ENCODE peak calls at places on chromosomes 11 and 22, in ten cellular contexts. K is activated CD8-positive, alpha-beta memory T cell treated with anti-CD3 and anti-CD28 coated beads, Interleukin-2, amount 50 U/mL, for 48 hours; O is B cell; Z is DMS153; E is NCI-H2081; B is stomach; D is uterus; C is AG10803; I is germinal center; W is caudate nucleus. H is an unnamed sample.

GRCh38 chr11:124602193-124602592 is 9.0 kb upstream of the PANX3 start:
- DNase-seq in K (no peak), O (no peak), Z (no peak), E (no peak), B (no peak), D (no peak), C (peak; percentile 32), I (no peak), W (no peak), H (no peak)

GRCh38 chr11:62909107-62909894 is 11.9 kb downstream of the CHRM1 start:
- DNase-seq in K (no peak), O (no peak), Z (peak; percentile 61), E (peak; percentile 22), B (peak; percentile 90), D (peak; percentile 38), C (peak; percentile 54), I (peak; percentile 54), W (no peak), H (peak; percentile 75)

GRCh38 chr11:104163100-104164027 is 583 bp downstream of the PDGFD start:
- DNase-seq in K (no peak), O (no peak), Z (no peak), E (no peak), B (peak; percentile 30), D (peak; percentile 17), C (peak; percentile 17), I (peak; percentile 23), W (no peak), H (no peak)

GRCh38 chr11:65894034-65894591 is 3.6 kb downstream of the CCDC85B start:
- DNase-seq in K (peak; percentile 76), O (peak; percentile 51), Z (no peak), E (no peak), B (no peak), D (no peak), C (no peak), I (no peak), W (no peak), H (no peak)

GRCh38 chr22:40466976-40467375 is 96.6 kb downstream of the SGSM3 start:
- DNase-seq in K (no peak), O (no peak), Z (no peak), E (no peak), B (no peak), D (no peak), C (no peak), I (no peak), W (no peak), H (no peak)

GRCh38 chr11:116371146-116371545 is 401.6 kb downstream of the BUD13 start:
- DNase-seq in K (no peak), O (no peak), Z (no peak), E (peak; percentile 16), B (no peak), D (no peak), C (no peak), I (no peak), W (no peak), H (no peak)

GRCh38 chr11:8331767-8332166 is 68.1 kb upstream of the LMO1 start:
- DNase-seq in K (no peak), O (no peak), Z (no peak), E (no peak), B (no peak), D (no peak), C (no peak), I (no peak), W (no peak), H (no peak)

GRCh38 chr11:109734602-109735001 is 312.6 kb downstream of the C11orf87 start:
- DNase-seq in K (no peak), O (no peak), Z (no peak), E (no peak), B (no peak), D (no peak), C (peak; percentile 76), I (no peak), W (no peak), H (no peak)

GRCh38 chr11:128964463-128964930 is 21.8 kb upstream of the TP53AIP1 start:
- DNase-seq in K (no peak), O (no peak), Z (no peak), E (no peak), B (no peak), D (no peak), C (no peak), I (no peak), W (no peak), H (no peak)

GRCh38 chr22:37309221-37310074 is 27.1 kb downstream of the CYTH4 start:
- DNase-seq in K (peak; percentile 69), O (peak; percentile 48), Z (no peak), E (no peak), B (no peak), D (no peak), C (no peak), I (peak; percentile 37), W (no peak), H (peak; percentile 39)

GRCh38 chr11:103433976-103434375 is 324.8 kb downstream of the DYNC2H1 start:
- DNase-seq in K (no peak), O (no peak), Z (no peak), E (no peak), B (no peak), D (no peak), C (peak; percentile 5), I (no peak), W (no peak), H (no peak)

GRCh38 chr11:2963112-2963754 is 28.9 kb downstream of the NAP1L4 start:
- DNase-seq in K (no peak), O (no peak), Z (no peak), E (no peak), B (no peak), D (no peak), C (no peak), I (no peak), W (no peak), H (no peak)

GRCh38 chr11:70016666-70017347 is 61.3 kb upstream of the ANO1 start:
- DNase-seq in K (no peak), O (no peak), Z (no peak), E (no peak), B (no peak), D (no peak), C (peak; percentile 62), I (no peak), W (no peak), H (no peak)

GRCh38 chr11:10498426-10499250 is 42.3 kb downstream of the RNF141 start:
- DNase-seq in K (peak; percentile 26), O (no peak), Z (no peak), E (no peak), B (no peak), D (no peak), C (no peak), I (no peak), W (no peak), H (no peak)

GRCh38 chr11:131025020-131025419 is 108.7 kb upstream of the SNX19 start:
- DNase-seq in K (no peak), O (no peak), Z (no peak), E (no peak), B (no peak), D (no peak), C (peak; percentile 56), I (no peak), W (no peak), H (no peak)

GRCh38 chr11:88308576-88308975 is 29.0 kb downstream of the CTSC start:
- DNase-seq in K (no peak), O (no peak), Z (no peak), E (no peak), B (no peak), D (no peak), C (no peak), I (no peak), W (no peak), H (no peak)

GRCh38 chr11:111735262-111736116 is 30.7 kb downstream of the PPP2R1B start:
- DNase-seq in K (no peak), O (no peak), Z (peak; percentile 88), E (peak; percentile 79), B (peak; percentile 54), D (peak; percentile 82), C (peak; percentile 98), I (no peak), W (peak; percentile 84), H (peak; percentile 85)

GRCh38 chr22:37260396-37260795 is 16.3 kb upstream of the RAC2 start:
- DNase-seq in K (peak; percentile 48), O (no peak), Z (no peak), E (no peak), B (no peak), D (no peak), C (no peak), I (no peak), W (no peak), H (no peak)

GRCh38 chr11:362642-363442 is 6.5 kb upstream of the B4GALNT4 start:
- DNase-seq in K (no peak), O (no peak), Z (no peak), E (no peak), B (no peak), D (peak; percentile 14), C (no peak), I (no peak), W (no peak), H (no peak)

GRCh38 chr11:8192016-8192895 is 23.4 kb upstream of the RIC3 start:
- DNase-seq in K (peak; percentile 71), O (peak; percentile 67), Z (peak; percentile 37), E (peak; percentile 60), B (peak; percentile 74), D (peak; percentile 39), C (peak; percentile 68), I (peak; percentile 69), W (peak; percentile 14), H (peak; percentile 65)

GRCh38 chr22:38107692-38108515 is 2.6 kb downstream of the BAIAP2L2 start:
- DNase-seq in K (no peak), O (no peak), Z (no peak), E (no peak), B (peak; percentile 40), D (no peak), C (peak; percentile 36), I (no peak), W (no peak), H (no peak)

H was measured in psoas muscle.